ENCODE peak calls at places on chromosomes 2 and 18, in six cellular contexts. R is transverse colon, M is ovary, I is A549, B is esophagus squamous epithelium, O is HepG2. T is an unnamed sample.

GRCh38 chr2:85714841-85715240 is 20.7 kb downstream of the GNLY start:
- DNase-seq in B (no peak), I (no peak), O (no peak), R (no peak), M (no peak), T (no peak)

GRCh38 chr2:129367118-129367517 is 612.3 kb upstream of the RAB6C start:
- DNase-seq in B (no peak), O (no peak), R (no peak), I (no peak), M (no peak), T (no peak)

GRCh38 chr18:54359233-54359632 is 1.5 kb downstream of the C18orf54 start:
- DNase-seq in M (no peak), O (no peak), B (no peak), I (no peak), R (no peak), T (no peak)

GRCh38 chr2:6972067-6972710 is 55.0 kb downstream of the RNF144A start:
- DNase-seq in B (no peak), I (no peak), O (no peak), M (no peak), R (no peak), T (no peak)

GRCh38 chr2:146986161-146986560 is 858.7 kb upstream of the ACVR2A start:
- DNase-seq in I (no peak), R (no peak), M (no peak), O (no peak), B (no peak), T (no peak)

GRCh38 chr18:11119550-11119949 is 29.8 kb downstream of the PIEZO2 start:
- DNase-seq in B (no peak), I (no peak), R (no peak), O (peak), M (no peak), T (no peak)

GRCh38 chr2:32456808-32457207 is 100.0 kb downstream of the BIRC6 start:
- DNase-seq in M (no peak), O (no peak), B (no peak), I (no peak), R (no peak), T (no peak)

GRCh38 chr18:21912339-21913239 is 172.0 kb downstream of the MIB1 start:
- DNase-seq in B (no peak), I (no peak), O (no peak), R (no peak), M (no peak), T (no peak)

GRCh38 chr2:24822049-24822706 is 29.0 kb downstream of the CENPO start:
- DNase-seq in B (no peak), M (no peak), R (no peak), I (no peak), O (no peak), T (no peak)

GRCh38 chr2:198053173-198053572 is 248.8 kb downstream of the PLCL1 start:
- DNase-seq in O (no peak), R (no peak), B (no peak), M (no peak), I (no peak), T (no peak)

GRCh38 chr2:85409719-85410583 is at the start of gene CAPG:
- DNase-seq in O (no peak), I (peak), R (peak), M (no peak), B (no peak), T (peak)

GRCh38 chr2:41932241-41933034 is 115.4 kb upstream of the PKDCC start:
- DNase-seq in I (no peak), R (peak), M (peak), B (peak), O (no peak), T (no peak)

GRCh38 chr2:165857881-165858280 is 63.8 kb upstream of the GALNT3 start:
- DNase-seq in M (no peak), O (no peak), B (no peak), I (no peak), R (no peak), T (no peak)

GRCh38 chr2:45892236-45892701 is 240.8 kb downstream of the PRKCE start:
- DNase-seq in O (no peak), B (no peak), R (no peak), I (no peak), M (no peak), T (no peak)

GRCh38 chr2:10434885-10435419 is 13.2 kb downstream of the ODC1 start:
- DNase-seq in I (peak), M (peak), O (peak), R (peak), B (no peak), T (peak)

GRCh38 chr18:9101730-9102390 is 639 bp upstream of the NDUFV2 start:
- DNase-seq in I (peak), B (no peak), M (no peak), R (no peak), O (peak), T (no peak)

GRCh38 chr2:230797515-230798495 is 66.9 kb upstream of the ITM2C start:
- DNase-seq in R (no peak), O (no peak), M (no peak), I (no peak), B (no peak), T (no peak)
- TF ChIP-seq POLR2A in R (no peak), O (no peak), M (no peak), I (no peak), B (no peak), T (no peak)

GRCh38 chr2:161063074-161063945 is 96.9 kb upstream of the TANK start:
- DNase-seq in B (peak), I (peak), O (peak), M (peak), R (peak), T (peak)
- TF ChIP-seq POLR2A in B (no peak), I (no peak), O (no peak), M (no peak), R (no peak), T (no peak)

GRCh38 chr2:200523604-200524003 is 2.4 kb upstream of the SGO2 start:
- DNase-seq in B (no peak), I (no peak), O (no peak), M (no peak), R (no peak), T (no peak)

GRCh38 chr2:200528228-200528627 is 2.2 kb downstream of the SGO2 start:
- DNase-seq in O (no peak), M (no peak), R (no peak), B (no peak), I (no peak), T (no peak)

GRCh38 chr2:200525551-200525881 is 491 bp upstream of the SGO2 start:
- DNase-seq in O (no peak), I (no peak), R (no peak), B (no peak), M (no peak), T (no peak)

GRCh38 chr2:200525066-200525465 is 941 bp upstream of the SGO2 start:
- DNase-seq in B (no peak), I (no peak), M (no peak), R (no peak), O (no peak), T (no peak)

DNA sequence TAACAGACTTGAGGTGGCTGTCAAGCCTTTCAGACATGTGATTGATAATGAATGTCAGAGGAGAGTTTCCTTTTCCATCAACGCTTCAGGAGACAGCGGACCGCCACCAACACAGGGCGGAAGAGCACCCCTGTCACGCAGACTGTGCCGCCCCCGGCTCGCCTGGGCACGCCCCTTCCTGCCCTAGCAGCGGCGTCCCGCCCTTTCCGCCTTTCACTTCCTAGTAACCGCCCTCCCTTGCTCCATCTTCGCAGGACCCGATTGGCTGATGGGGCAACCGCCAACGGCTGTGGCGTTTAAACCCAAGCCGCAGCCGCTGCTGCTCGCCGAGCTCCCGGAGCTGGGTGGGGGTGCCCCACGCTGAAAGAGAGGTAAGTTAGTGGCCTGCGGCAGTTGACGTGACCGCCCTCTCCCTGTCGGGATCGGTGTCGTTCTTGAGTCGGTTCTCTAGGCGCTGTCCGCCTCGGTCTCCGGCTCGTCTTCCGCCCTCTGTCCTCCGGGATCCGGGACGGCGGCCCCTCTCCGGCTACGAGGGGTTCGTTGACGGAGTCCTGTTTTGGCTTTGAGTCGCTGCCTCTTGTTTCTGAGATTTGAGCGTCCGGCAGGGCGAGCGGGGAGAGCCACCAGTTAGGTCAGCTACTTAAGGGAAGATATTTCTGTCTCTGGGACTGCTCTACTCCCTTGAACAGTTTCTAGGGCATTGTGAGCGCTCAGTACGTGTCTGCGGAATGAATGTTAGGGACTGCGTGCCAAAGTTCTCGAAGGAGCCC is at the start of gene SGO2:
- DNase-seq in R (peak), B (peak), M (peak), I (peak), O (peak), T (peak)
- TF ChIP-seq POLR2A in R (peak), B (no peak), M (peak), I (peak), O (peak), T (peak)

GRCh38 chr2:17878222-17879136 is at the start of gene KCNS3:
- DNase-seq in M (peak), O (no peak), R (peak), B (no peak), I (peak), T (peak)
- TF ChIP-seq POLR2A in M (no peak), O (no peak), R (peak), B (no peak), I (peak), T (no peak)

DNA sequence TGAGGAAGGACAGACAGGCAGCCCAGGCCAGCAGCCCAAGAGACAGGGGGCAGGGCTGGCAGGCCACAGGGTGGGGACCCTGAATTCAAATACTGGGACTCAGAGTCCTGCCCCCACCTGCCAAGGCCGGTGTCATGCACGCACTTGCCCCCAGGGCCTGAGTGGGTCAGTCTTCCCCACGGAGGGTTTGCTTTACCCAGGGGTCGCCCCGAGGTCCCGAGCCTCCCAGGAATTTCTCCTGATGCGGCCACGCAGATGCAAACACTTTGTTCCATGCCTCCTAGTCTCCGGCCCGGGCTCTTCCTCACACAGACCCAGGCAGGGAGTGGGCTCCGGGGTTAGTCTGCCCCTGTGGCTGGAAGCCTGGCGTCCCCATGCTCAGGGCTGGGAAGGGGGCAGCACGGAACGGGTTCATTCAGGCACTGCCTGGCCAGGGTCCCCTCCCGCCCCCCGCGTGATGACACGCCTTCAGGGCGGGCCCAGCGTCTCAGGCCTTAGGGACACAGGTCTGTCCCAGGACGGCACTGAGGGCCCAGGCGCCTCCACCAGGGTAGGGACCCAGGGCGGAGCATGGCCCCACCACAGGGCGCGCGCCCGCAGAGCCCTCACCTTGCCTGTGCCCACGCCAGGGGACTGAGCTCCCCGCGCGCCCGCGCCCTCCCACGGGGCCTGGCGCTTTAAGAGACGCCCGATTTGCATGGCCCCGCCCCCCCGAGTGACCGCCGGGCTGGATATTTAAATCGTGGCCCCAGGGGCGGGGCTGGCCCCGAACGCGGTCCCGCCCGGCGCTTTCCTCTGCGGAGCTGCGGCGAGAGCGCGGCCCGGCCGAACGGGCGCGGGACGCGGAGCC is at the start of gene SNED1:
- DNase-seq in B (no peak), M (peak), O (peak), R (peak), I (peak), T (peak)
- TF ChIP-seq POLR2A in B (no peak), M (peak), O (no peak), R (no peak), I (peak), T (no peak)

GRCh38 chr18:73852789-73853188 is 294.8 kb downstream of the FBXO15 start:
- DNase-seq in I (no peak), B (no peak), M (no peak), R (no peak), O (no peak), T (no peak)

GRCh38 chr18:73850782-73851181 is 296.9 kb downstream of the FBXO15 start:
- DNase-seq in B (no peak), I (no peak), O (no peak), M (no peak), R (no peak), T (no peak)

GRCh38 chr18:73842795-73843394 is 304.7 kb downstream of the FBXO15 start:
- DNase-seq in M (peak), B (no peak), I (peak), O (peak), R (peak), T (no peak)

DNA sequence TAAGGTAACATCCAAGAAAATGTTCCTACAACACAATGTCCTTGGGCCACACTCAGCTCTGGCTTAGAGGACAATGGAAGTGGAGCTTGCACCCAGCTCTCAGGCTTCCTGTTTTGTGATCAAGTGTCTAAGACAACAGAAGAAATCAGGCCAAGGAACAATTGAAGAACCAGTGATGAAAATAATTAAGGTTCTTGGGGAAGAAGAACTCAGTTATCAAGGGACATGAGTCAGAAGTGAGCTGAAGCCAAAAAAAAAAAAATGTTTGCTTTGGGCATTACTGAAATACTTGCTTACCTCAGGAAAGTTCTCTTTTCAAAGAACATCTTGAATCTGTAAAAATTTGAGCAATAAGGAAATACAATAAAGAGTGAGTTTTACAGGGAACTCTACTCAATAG is 299.0 kb downstream of the FBXO15 start:
- DNase-seq in M (no peak), R (no peak), I (no peak), O (no peak), B (no peak), T (no peak)
- TF ChIP-seq POLR2A in M (no peak), R (no peak), I (no peak), O (no peak), B (no peak), T (no peak)

T was measured in H54.